ENCODE peak calls at places on chromosomes 12 and 14, in eight cellular contexts. O, L, I, J, G, M, X and F are unnamed samples.

GRCh38 chr12:95240556-95240955 is 22.9 kb downstream of the VEZT start:
- DNase-seq in O (no peak), L (no peak), I (no peak), J (no peak), G (no peak), M (no peak), X (no peak), F (no peak)

GRCh38 chr12:39368891-39369290 is 74.0 kb downstream of the KIF21A start:
- DNase-seq in O (no peak), L (no peak), I (no peak), J (no peak), G (no peak), M (no peak), X (no peak), F (no peak)

GRCh38 chr12:6347367-6348338 is 5.8 kb upstream of the TNFRSF1A start:
- DNase-seq in O (peak; percentile 98), L (no peak), I (peak; percentile 66), J (no peak), G (no peak), M (no peak), X (peak; percentile 61), F (no peak)

GRCh38 chr12:122499991-122500684 is 594 bp downstream of the ZCCHC8 start:
- DNase-seq in O (peak; percentile 70), L (peak; percentile 54), I (peak; percentile 62), J (peak; percentile 70), G (peak; percentile 71), M (no peak), X (peak; percentile 51), F (peak; percentile 57)

GRCh38 chr14:68762944-68763831 is 29.7 kb downstream of the ZFP36L1 start:
- DNase-seq in O (peak; percentile 93), L (no peak), I (peak; percentile 93), J (peak; percentile 69), G (no peak), M (no peak), X (peak; percentile 81), F (peak; percentile 49)

GRCh38 chr12:68960162-68960501 is 27.2 kb upstream of the CPM start:
- DNase-seq in O (peak; percentile 69), L (no peak), I (no peak), J (no peak), G (no peak), M (no peak), X (no peak), F (no peak)

GRCh38 chr14:93858896-93859295 is 68.2 kb upstream of the FAM181A start:
- DNase-seq in O (no peak), L (no peak), I (no peak), J (no peak), G (no peak), M (no peak), X (no peak), F (no peak)

GRCh38 chr12:5043589-5044419 is at the start of gene KCNA5:
- DNase-seq in O (peak; percentile 3), L (no peak), I (peak; percentile 34), J (no peak), G (no peak), M (no peak), X (peak; percentile 22), F (no peak)

GRCh38 chr12:66329941-66330340 is 27.6 kb downstream of the HELB start:
- DNase-seq in O (peak; percentile 85), L (no peak), I (no peak), J (no peak), G (no peak), M (no peak), X (no peak), F (no peak)

GRCh38 chr14:39873793-39874192 is 441.6 kb upstream of the FBXO33 start:
- DNase-seq in O (no peak), L (no peak), I (no peak), J (no peak), G (no peak), M (no peak), X (no peak), F (no peak)

GRCh38 chr12:105939181-105939721 is 199.5 kb downstream of the NUAK1 start:
- DNase-seq in O (no peak), L (no peak), I (no peak), J (no peak), G (no peak), M (no peak), X (no peak), F (no peak)

GRCh38 chr12:6306599-6307220 is 3.8 kb upstream of the PLEKHG6 start:
- DNase-seq in O (no peak), L (no peak), I (no peak), J (no peak), G (no peak), M (no peak), X (no peak), F (no peak)

GRCh38 chr12:27807063-27807703 is 27.1 kb upstream of the MANSC4 start:
- DNase-seq in O (no peak), L (peak; percentile 28), I (no peak), J (no peak), G (no peak), M (no peak), X (no peak), F (no peak)

GRCh38 chr12:43964022-43964421 is 128.1 kb downstream of the TMEM117 start:
- DNase-seq in O (no peak), L (no peak), I (no peak), J (no peak), G (no peak), M (no peak), X (no peak), F (no peak)

GRCh38 chr12:103654816-103655215 is 67.7 kb downstream of the STAB2 start:
- DNase-seq in O (no peak), L (no peak), I (no peak), J (no peak), G (no peak), M (no peak), X (no peak), F (no peak)

GRCh38 chr12:117878598-117878997 is 90.2 kb downstream of the KSR2 start:
- DNase-seq in O (no peak), L (no peak), I (no peak), J (no peak), G (no peak), M (no peak), X (no peak), F (no peak)

GRCh38 chr14:22418631-22419030 is 170.4 kb downstream of the DAD1 start:
- DNase-seq in O (no peak), L (no peak), I (no peak), J (no peak), G (no peak), M (no peak), X (no peak), F (no peak)

GRCh38 chr14:105646175-105646574 is 119.8 kb downstream of the TMEM121 start:
- DNase-seq in O (no peak), L (no peak), I (no peak), J (no peak), G (no peak), M (no peak), X (no peak), F (no peak)

GRCh38 chr12:122215789-122216188 is 10.1 kb downstream of the DIABLO start:
- DNase-seq in O (no peak), L (no peak), I (no peak), J (no peak), G (no peak), M (no peak), X (no peak), F (no peak)

GRCh38 chr12:79413796-79414195 is 277.0 kb downstream of the PAWR start:
- DNase-seq in O (no peak), L (no peak), I (no peak), J (no peak), G (no peak), M (no peak), X (no peak), F (no peak)

GRCh38 chr12:79411791-79412190 is 279.0 kb downstream of the PAWR start:
- DNase-seq in O (no peak), L (no peak), I (no peak), J (no peak), G (no peak), M (no peak), X (no peak), F (no peak)

GRCh38 chr12:79414252-79414651 is 276.5 kb downstream of the PAWR start:
- DNase-seq in O (no peak), L (no peak), I (no peak), J (no peak), G (no peak), M (no peak), X (no peak), F (peak; percentile 77)

GRCh38 chr12:79415296-79415695 is 275.5 kb downstream of the PAWR start:
- DNase-seq in O (no peak), L (no peak), I (no peak), J (no peak), G (no peak), M (no peak), X (no peak), F (no peak)

DNA sequence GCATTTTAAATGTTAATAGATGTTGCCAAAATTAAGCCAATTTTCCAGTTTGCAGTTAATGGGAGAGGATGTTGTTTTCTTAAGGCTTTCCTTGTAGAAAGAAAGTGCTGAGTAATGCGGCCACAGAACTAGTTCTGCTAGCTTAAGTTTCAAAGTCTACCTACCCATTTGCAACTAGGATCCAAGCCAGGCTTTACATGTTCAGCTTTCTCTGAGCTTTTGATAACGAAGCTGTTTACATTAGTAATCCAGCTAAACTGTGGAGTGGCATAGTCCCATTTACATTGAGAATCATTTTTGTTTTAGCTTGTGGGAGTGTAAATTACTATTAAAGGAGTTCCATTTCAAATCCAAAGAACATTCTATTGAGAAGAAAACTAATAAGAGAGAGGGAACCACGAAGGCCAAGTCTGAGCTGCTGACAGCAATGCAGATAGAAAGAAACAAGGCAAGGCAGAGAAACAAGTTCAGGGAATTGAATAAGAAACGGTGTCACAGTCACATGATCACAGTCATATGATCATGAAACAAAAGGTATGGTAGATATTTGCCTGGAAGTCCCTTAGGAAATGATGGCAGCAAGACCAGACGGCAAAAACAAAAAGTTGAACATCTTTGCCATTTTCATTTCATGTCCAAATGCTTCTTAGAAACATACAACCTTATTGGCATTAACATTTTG is 274.9 kb downstream of the PAWR start:
- DNase-seq in O (no peak), L (no peak), I (peak; percentile 34), J (peak; percentile 42), G (peak; percentile 31), M (no peak), X (no peak), F (peak; percentile 74)
- H3K4me1 ChIP-seq in O (peaks cover 53% of the 10 kb centered on the region), L (no peaks in the 10 kb centered on the region), I (peaks cover 13% of the 10 kb centered on the region), J (peaks cover 30% of the 10 kb centered on the region), G (peaks cover 26% of the 10 kb centered on the region), M (peaks cover 11% of the 10 kb centered on the region), X (peaks cover 7% of the 10 kb centered on the region), F (peaks cover 4% of the 10 kb centered on the region)

GRCh38 chr12:50765325-50765911 is 1.5 kb downstream of the ATF1 start:
- DNase-seq in O (peak; percentile 50), L (peak; percentile 73), I (peak; percentile 42), J (peak; percentile 50), G (peak; percentile 80), M (peak; percentile 75), X (no peak), F (peak; percentile 58)
- H3K27ac ChIP-seq in O (peak overlapping the region; percentile 98), L (peak overlapping the region; percentile 89), I (peak overlapping the region; percentile 99), J (peak overlapping the region; percentile 98), G (peak overlapping the region; percentile 100), M (peak overlapping the region; percentile 86), X (peak overlapping the region; percentile 99), F (peak overlapping the region; percentile 80)

GRCh38 chr12:108566452-108566851 is 4.1 kb downstream of the ISCU start:
- DNase-seq in O (no peak), L (no peak), I (no peak), J (no peak), G (no peak), M (no peak), X (no peak), F (peak; percentile 9)
- H3K4me1 ChIP-seq in O (no peaks in the 10 kb centered on the region), L (peaks cover 57% of the 10 kb centered on the region), I (peaks cover 37% of the 10 kb centered on the region), J (peaks cover 7% of the 10 kb centered on the region), G (peaks cover 24% of the 10 kb centered on the region), M (peaks cover 19% of the 10 kb centered on the region), X (peaks cover 76% of the 10 kb centered on the region), F (peaks cover 4% of the 10 kb centered on the region)

GRCh38 chr14:97620071-97620470 is 822.9 kb downstream of the VRK1 start:
- DNase-seq in O (no peak), L (no peak), I (no peak), J (no peak), G (no peak), M (no peak), X (no peak), F (no peak)
- H3K27ac ChIP-seq in O (no peak overlapping the region), L (peak overlapping the region; percentile 57), I (no peak overlapping the region), J (no peak overlapping the region), G (no peak overlapping the region), M (no peak overlapping the region), X (no peak overlapping the region), F (no peak overlapping the region)